ENCODE peak calls at places on chromosome 2, in five cellular contexts. R is IMR-90; N is left ventricle myocardium inferior; D is naive thymus-derived CD4-positive, alpha-beta T cell; M is heart right ventricle. K is an unnamed sample.

GRCh38 chr2:19021721-19022120 is 336.7 kb downstream of the OSR1 start:
- DNase-seq in M (no peak), N (no peak), R (peak; percentile 89), D (no peak), K (no peak)

GRCh38 chr2:234022424-234022823 is 28.1 kb upstream of the SPP2 start:
- DNase-seq in D (no peak), N (no peak), M (no peak), R (no peak), K (no peak)

GRCh38 chr2:17190527-17190926 is 327.7 kb downstream of the RAD51AP2 start:
- DNase-seq in M (no peak), D (no peak), R (no peak), N (no peak), K (no peak)

GRCh38 chr2:172863341-172863740 is 127.7 kb downstream of the RAPGEF4 start:
- DNase-seq in R (no peak), M (no peak), D (no peak), N (no peak), K (no peak)

GRCh38 chr2:217452928-217453327 is 549.9 kb downstream of the TNS1 start:
- DNase-seq in D (no peak), N (no peak), R (no peak), M (no peak), K (no peak)

GRCh38 chr2:199463708-199464613 is 6.2 kb upstream of the SATB2 start:
- DNase-seq in D (no peak), M (no peak), N (no peak), R (no peak), K (no peak)

GRCh38 chr2:20108655-20109396 is 57.4 kb upstream of the LAPTM4A start:
- DNase-seq in R (peak; percentile 85), M (no peak), N (no peak), D (no peak), K (no peak)

GRCh38 chr2:31127931-31128330 is 10.3 kb downstream of the GALNT14 start:
- DNase-seq in M (no peak), N (no peak), D (no peak), R (no peak), K (no peak)

GRCh38 chr2:214575030-214575949 is 164.4 kb downstream of the VWC2L start:
- DNase-seq in R (no peak), M (no peak), D (no peak), N (no peak), K (no peak)

GRCh38 chr2:73295751-73296400 is 2.5 kb upstream of the EGR4 start:
- DNase-seq in N (no peak), R (no peak), M (no peak), D (no peak), K (no peak)

GRCh38 chr2:163621445-163622004 is 114.3 kb downstream of the FIGN start:
- DNase-seq in M (no peak), R (no peak), D (no peak), N (no peak), K (no peak)

GRCh38 chr2:60317831-60318230 is 235.6 kb downstream of the BCL11A start:
- DNase-seq in D (no peak), N (no peak), M (no peak), R (no peak), K (peak; percentile 7)

GRCh38 chr2:128503358-128504241 is 184.9 kb upstream of the HS6ST1 start:
- DNase-seq in N (no peak), R (no peak), M (no peak), D (no peak), K (no peak)

GRCh38 chr2:44933434-44933951 is 8.0 kb upstream of the SIX3 start:
- DNase-seq in N (no peak), M (no peak), D (no peak), R (no peak), K (no peak)

GRCh38 chr2:44934521-44934961 is 7.0 kb upstream of the SIX3 start:
- DNase-seq in N (no peak), R (no peak), D (no peak), M (no peak), K (peak; percentile 81)

GRCh38 chr2:44932564-44933392 is 8.7 kb upstream of the SIX3 start:
- DNase-seq in N (no peak), R (no peak), M (no peak), D (no peak), K (no peak)

GRCh38 chr2:44934962-44935853 is 6.3 kb upstream of the SIX3 start:
- DNase-seq in N (no peak), D (no peak), R (no peak), M (no peak), K (no peak)

GRCh38 chr2:44934024-44934423 is 7.5 kb upstream of the SIX3 start:
- DNase-seq in D (no peak), N (no peak), R (no peak), M (no peak), K (peak; percentile 55)
- H3K4me1 ChIP-seq in D (no peaks in the 10 kb centered on the region), N (peaks cover 60% of the 10 kb centered on the region), R (no peaks in the 10 kb centered on the region), M (peaks cover 3% of the 10 kb centered on the region), K (peaks cover 21% of the 10 kb centered on the region)

GRCh38 chr2:74845217-74845751 is 11.4 kb downstream of the HK2 start:
- DNase-seq in D (no peak), N (peak; percentile 69), M (peak; percentile 68), R (peak; percentile 94), K (no peak)
- H3K4me1 ChIP-seq in D (peaks cover 36% of the 10 kb centered on the region), N (peaks cover 82% of the 10 kb centered on the region), M (peaks cover 4% of the 10 kb centered on the region), R (peaks cover 52% of the 10 kb centered on the region), K (peaks cover 12% of the 10 kb centered on the region)

DNA sequence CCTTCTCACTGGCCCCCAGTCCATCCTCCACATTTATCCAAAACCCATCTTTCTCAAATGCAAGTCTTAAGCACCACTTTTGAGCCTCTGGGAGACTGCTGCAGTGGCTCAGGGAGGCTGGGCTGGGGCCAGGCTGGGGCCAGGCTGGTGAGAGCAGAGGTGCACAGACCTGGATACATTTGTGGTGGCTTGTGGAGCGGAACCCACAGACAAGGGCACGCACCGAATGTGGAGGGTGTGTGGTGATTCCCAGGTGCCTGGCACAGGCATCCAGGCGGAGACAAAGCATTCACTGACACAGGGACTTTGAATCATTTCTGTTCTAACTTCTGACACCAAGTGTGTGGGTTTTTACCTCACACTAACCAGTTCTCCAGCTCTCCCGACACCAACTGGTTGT is 42.2 kb upstream of the MGAT4A start:
- DNase-seq in M (no peak), N (no peak), D (no peak), R (no peak), K (no peak)
- H3K4me1 ChIP-seq in M (no peaks in the 10 kb centered on the region), N (peaks cover 21% of the 10 kb centered on the region), D (peaks cover 48% of the 10 kb centered on the region), R (no peaks in the 10 kb centered on the region), K (no peaks in the 10 kb centered on the region)

DNA sequence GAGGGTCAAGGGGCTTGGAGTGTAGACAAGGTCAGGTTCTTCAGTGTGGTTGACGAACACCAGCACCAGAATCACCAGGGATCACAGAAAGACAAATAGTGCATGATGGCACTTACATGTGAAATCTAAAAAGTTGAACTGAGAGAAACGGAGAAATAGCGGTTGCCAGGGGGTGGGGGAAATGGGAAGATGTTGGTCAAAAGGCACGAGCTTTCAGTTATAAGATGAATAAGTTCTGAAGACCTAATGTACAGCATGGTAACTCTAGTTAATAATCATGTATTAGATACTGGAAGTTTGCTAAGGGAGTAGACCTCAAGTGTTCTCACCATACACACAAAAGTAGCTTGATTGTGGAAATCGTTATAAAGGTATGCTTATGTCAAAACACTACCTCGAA is 43.7 kb upstream of the DARS1 start:
- DNase-seq in N (no peak), M (no peak), D (no peak), R (no peak), K (no peak)
- H3K4me1 ChIP-seq in N (peaks cover 12% of the 10 kb centered on the region), M (peaks cover 2% of the 10 kb centered on the region), D (no peaks in the 10 kb centered on the region), R (peaks cover 3% of the 10 kb centered on the region), K (no peaks in the 10 kb centered on the region)

GRCh38 chr2:96264086-96264485 is 1.7 kb downstream of the TMEM127 start:
- DNase-seq in N (no peak), R (peak; percentile 29), D (no peak), M (no peak), K (no peak)
- H3K4me1 ChIP-seq in N (peaks cover 85% of the 10 kb centered on the region), R (peaks cover 23% of the 10 kb centered on the region), D (peaks cover 31% of the 10 kb centered on the region), M (peaks cover 45% of the 10 kb centered on the region), K (peaks cover 12% of the 10 kb centered on the region)

K was measured in HAP-1.